ENCODE peak calls at places on chromosomes 1 and 21, in six cellular contexts. G, L, P, U, F and Q are unnamed samples.

GRCh38 chr1:46274224-46275029 is 26.9 kb downstream of the RAD54L start:
- DNase-seq in G (no peak), P (no peak), U (no peak), F (no peak), L (no peak), Q (no peak)

GRCh38 chr1:28867850-28868249 is 46.5 kb upstream of the EPB41 start:
- DNase-seq in L (no peak), G (no peak), F (no peak), U (no peak), P (no peak), Q (no peak)

GRCh38 chr1:147542549-147542857 is 1.2 kb downstream of the BCL9 start:
- DNase-seq in G (no peak), U (no peak), F (no peak), L (no peak), P (no peak), Q (no peak)

GRCh38 chr1:162908236-162908635 is 47.3 kb upstream of the CCDC190 start:
- DNase-seq in G (no peak), P (no peak), F (no peak), U (no peak), L (no peak), Q (no peak)

GRCh38 chr1:96991261-96991660 is 269.7 kb downstream of the PTBP2 start:
- DNase-seq in F (no peak), P (no peak), L (no peak), U (no peak), G (no peak), Q (no peak)

GRCh38 chr1:170881268-170882265 is 53.8 kb upstream of the MROH9 start:
- DNase-seq in L (peak), P (peak), U (peak), G (peak), F (no peak), Q (no peak)

GRCh38 chr1:84724128-84724860 is 34.0 kb upstream of the SSX2IP start:
- DNase-seq in U (no peak), G (peak), L (no peak), F (no peak), P (no peak), Q (no peak)

GRCh38 chr1:218376722-218377121 is 31.6 kb downstream of the TGFB2 start:
- DNase-seq in F (no peak), L (no peak), U (no peak), G (peak), P (no peak), Q (no peak)

GRCh38 chr1:180178511-180179161 is 24.0 kb downstream of the QSOX1 start:
- DNase-seq in F (no peak), U (peak), L (peak), G (peak), P (peak), Q (no peak)

GRCh38 chr1:29469457-29469856 is 233.1 kb downstream of the PTPRU start:
- DNase-seq in G (no peak), L (no peak), F (no peak), U (peak), P (no peak), Q (no peak)

GRCh38 chr1:29230553-29231378 is at the start of gene MECR:
- DNase-seq in L (peak), U (peak), G (peak), F (peak), P (peak), Q (peak)

GRCh38 chr21:45384656-45385548 is 20.1 kb upstream of the COL18A1 start:
- DNase-seq in F (no peak), G (no peak), L (no peak), U (peak), P (no peak), Q (peak)

GRCh38 chr1:12208764-12209494 is 20.9 kb upstream of the VPS13D start:
- DNase-seq in L (peak), F (no peak), U (peak), P (peak), G (peak), Q (peak)

GRCh38 chr1:17601643-17602382 is 62.3 kb downstream of the ARHGEF10L start:
- DNase-seq in U (no peak), G (no peak), L (no peak), F (no peak), P (no peak), Q (no peak)

GRCh38 chr1:155974208-155975165 is 3.9 kb downstream of the ARHGEF2 start:
- DNase-seq in F (no peak), G (no peak), P (no peak), U (no peak), L (no peak), Q (no peak)

GRCh38 chr1:15948091-15948591 is 27.8 kb downstream of the ZBTB17 start:
- DNase-seq in G (no peak), P (no peak), L (peak), U (peak), F (no peak), Q (no peak)

GRCh38 chr1:169059391-169059790 is 47.1 kb upstream of the ATP1B1 start:
- DNase-seq in G (no peak), L (no peak), U (no peak), P (no peak), F (no peak), Q (no peak)

GRCh38 chr21:38472709-38473108 is 25.6 kb downstream of the ERG start:
- DNase-seq in L (no peak), F (no peak), G (no peak), U (no peak), P (no peak), Q (no peak)

GRCh38 chr1:30011970-30012369 is 711.4 kb downstream of the MATN1 start:
- DNase-seq in L (no peak), U (no peak), F (no peak), G (no peak), P (no peak), Q (no peak)

GRCh38 chr1:54329337-54329954 is 76.7 kb downstream of the SSBP3 start:
- DNase-seq in G (no peak), U (peak), P (no peak), F (no peak), L (no peak), Q (no peak)

GRCh38 chr1:30834249-30834648 is 74.3 kb downstream of the SDC3 start:
- DNase-seq in G (no peak), U (no peak), L (no peak), F (no peak), P (no peak), Q (no peak)

GRCh38 chr1:202009326-202010031 is 908 bp upstream of the ELF3 start:
- DNase-seq in P (peak), L (peak), G (peak), U (peak), F (no peak), Q (peak)

GRCh38 chr1:168520052-168520751 is 23.6 kb downstream of the XCL2 start:
- DNase-seq in F (no peak), U (no peak), P (no peak), L (no peak), G (no peak), Q (no peak)

GRCh38 chr1:239976130-239976968 is 115.3 kb upstream of the FMN2 start:
- DNase-seq in F (no peak), L (peak), G (peak), U (peak), P (peak), Q (peak)

GRCh38 chr1:228005511-228006033 is 1.2 kb upstream of the WNT3A start:
- DNase-seq in G (peak), U (no peak), F (no peak), P (no peak), L (no peak), Q (no peak)

GRCh38 chr1:228004887-228005462 is 1.8 kb upstream of the WNT3A start:
- DNase-seq in F (no peak), L (no peak), G (no peak), P (no peak), U (no peak), Q (no peak)

GRCh38 chr1:228003461-228004330 is 3.1 kb upstream of the WNT3A start:
- DNase-seq in U (no peak), P (no peak), G (no peak), F (no peak), L (no peak), Q (no peak)

GRCh38 chr1:228002792-228003191 is 4.0 kb upstream of the WNT3A start:
- DNase-seq in P (no peak), U (no peak), F (no peak), G (no peak), L (no peak), Q (no peak)

GRCh38 chr1:228004331-228004871 is 2.4 kb upstream of the WNT3A start:
- DNase-seq in U (no peak), P (peak), F (no peak), L (no peak), G (peak), Q (no peak)
- TF ChIP-seq CTCF in U (no peak), P (peak), F (no peak), L (peak), G (peak), Q (no peak)

DNA sequence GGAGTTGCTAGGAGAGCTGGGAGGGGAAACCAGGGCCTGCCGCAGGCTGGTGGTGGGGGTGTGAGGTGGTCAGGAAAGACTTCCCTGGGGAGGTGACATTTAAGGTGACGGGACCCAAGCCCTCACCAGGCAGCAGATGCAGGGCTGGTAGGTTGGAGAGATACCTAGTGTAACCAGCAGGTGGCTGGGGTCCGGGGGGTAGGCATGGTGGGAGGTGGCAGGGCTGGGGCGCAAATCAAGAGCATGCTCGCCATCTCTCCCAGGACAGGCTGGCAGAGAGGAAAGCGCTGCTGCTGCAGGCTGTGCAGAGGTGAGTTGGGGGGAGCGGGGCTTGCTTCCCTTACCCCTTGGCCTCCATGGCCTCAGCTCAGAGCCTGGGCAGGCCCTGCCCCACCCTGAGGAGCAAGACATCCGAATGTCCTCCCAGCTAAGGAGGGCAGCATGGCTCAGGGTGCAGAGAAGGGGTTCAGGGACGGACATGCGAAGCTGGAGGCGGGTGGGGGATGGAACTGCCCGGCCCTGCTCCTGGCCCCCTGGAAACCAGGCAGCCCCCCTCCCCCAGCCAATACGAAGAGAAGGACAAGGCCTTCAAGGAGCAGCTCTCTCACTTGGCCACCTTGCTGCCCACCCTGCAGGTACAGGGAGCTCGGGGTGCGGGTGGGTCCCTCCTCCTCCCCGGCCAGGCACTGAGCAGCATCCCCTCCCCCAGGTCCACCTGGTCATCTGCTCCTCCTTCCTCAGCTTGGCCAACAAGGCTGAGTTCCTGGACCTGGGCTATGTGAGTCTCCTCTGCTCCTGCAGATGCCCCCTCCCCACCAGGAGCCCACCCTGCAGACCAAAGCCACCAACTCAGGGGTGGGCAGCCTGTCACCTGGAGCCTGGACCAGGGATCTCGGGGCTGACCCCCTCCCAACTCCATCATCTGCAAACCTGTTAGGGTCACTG is 4.0 kb downstream of the RNF207 start:
- DNase-seq in P (no peak), U (no peak), F (no peak), L (no peak), G (no peak), Q (no peak)
- TF ChIP-seq CTCF in P (no peak), U (no peak), F (no peak), L (peak), G (no peak), Q (no peak)

DNA sequence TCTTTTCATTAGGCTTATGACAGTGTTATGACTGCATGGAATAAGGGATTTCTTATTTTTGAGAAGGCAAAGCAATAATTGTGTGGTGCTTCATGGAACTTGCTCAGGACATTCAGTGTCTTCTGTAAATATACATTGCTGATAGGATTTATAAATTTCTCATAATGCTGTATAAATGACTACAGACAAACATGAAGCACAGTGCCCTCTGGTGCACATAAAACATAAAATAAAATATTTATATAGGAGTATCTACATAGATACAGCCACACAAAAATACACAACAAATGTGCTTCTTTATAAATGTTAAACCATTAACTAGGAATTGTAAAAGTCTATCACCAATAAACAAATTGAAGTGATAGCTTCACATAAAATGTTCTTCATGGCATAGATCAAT is 24.1 kb downstream of the BRINP3 start:
- DNase-seq in G (peak), P (no peak), U (no peak), L (peak), F (no peak), Q (no peak)
- TF ChIP-seq CTCF in G (peak), P (no peak), U (no peak), L (peak), F (no peak), Q (no peak)

DNA sequence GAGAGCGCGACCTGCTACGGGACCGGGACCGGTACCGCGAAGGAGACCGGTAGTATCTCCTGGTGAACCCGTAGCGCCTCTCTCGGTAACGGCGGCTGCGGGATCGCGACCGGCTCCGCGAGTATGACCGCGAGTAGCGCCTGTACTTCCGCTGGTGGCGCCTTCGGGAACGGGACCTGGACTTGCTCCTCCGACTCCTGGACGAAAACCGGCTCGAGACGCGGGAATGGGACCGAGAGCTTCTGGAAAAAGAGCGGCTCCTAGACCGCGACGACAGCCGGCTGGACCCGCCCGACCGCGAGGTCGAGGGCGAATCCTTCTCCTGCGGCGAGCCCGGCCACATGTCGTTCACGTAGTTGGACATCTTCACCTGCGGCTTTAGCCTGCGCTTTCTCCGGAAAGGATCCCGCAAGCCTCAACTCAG is 642 bp downstream of the RSRP1 start:
- DNase-seq in F (no peak), L (no peak), U (no peak), P (no peak), G (no peak), Q (no peak)
- TF ChIP-seq CTCF in F (no peak), L (peak), U (no peak), P (no peak), G (no peak), Q (no peak)

GRCh38 chr1:153607381-153607780 is 5.6 kb downstream of the S100A16 start:
- DNase-seq in U (no peak), L (no peak), P (no peak), F (no peak), G (no peak), Q (no peak)

GRCh38 chr1:153610334-153611023 is 2.5 kb downstream of the S100A16 start:
- DNase-seq in P (peak), U (no peak), G (peak), F (no peak), L (no peak), Q (no peak)

GRCh38 chr1:153608089-153608672 is 4.8 kb downstream of the S100A16 start:
- DNase-seq in G (peak), U (no peak), F (no peak), P (peak), L (no peak), Q (no peak)

GRCh38 chr1:153609585-153609907 is 3.4 kb downstream of the S100A16 start:
- DNase-seq in P (no peak), G (no peak), U (no peak), F (no peak), L (no peak), Q (no peak)

DNA sequence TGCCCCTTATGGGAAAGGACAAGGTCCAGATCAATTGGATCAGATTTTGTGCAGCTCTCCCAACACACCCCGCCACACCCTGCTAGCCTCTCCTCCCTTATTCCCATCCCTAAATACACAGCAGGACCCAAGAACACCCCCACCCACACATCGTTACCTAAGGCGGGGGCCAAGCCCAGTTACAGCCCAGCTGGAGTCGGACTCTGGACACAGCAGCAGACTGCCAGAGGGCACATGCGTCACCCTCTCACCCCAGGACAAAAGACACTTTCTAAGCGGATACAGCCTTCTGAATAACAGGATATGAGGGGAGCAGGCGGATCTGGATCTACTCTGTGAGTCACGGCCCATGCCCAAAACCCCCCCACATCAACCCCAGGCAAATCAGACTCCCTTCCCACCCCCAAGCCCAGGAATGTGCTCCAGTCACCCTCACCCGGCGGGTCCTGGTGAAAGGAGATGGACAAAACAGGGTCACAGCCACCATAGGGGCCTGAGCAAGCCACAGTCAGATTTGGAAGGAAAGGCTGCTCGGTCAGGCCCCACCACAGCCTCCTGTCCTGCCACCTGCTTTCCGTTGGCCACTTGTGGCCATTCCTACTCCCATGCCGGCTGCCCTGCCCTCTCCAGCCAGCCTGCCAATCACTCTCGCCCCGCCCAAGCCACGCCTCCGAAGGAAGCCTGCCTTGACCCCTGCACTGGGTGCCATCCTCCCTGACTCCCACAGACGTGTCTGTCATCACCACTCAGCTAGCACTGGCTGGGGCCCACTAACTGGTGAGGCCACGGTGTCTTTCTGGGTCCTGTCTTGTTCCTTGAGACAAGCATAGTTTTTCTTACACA is 4.0 kb downstream of the S100A16 start:
- DNase-seq in G (peak), P (peak), F (no peak), U (peak), L (peak), Q (peak)
- TF ChIP-seq CTCF in G (no peak), P (no peak), F (no peak), U (no peak), L (no peak), Q (no peak)